ENCODE peak calls at places on chromosomes 2 and 18, in seven cellular contexts. Q, W, S, O, N, D and P are unnamed samples.

GRCh38 chr2:176455865-176456291 is 186.6 kb downstream of the MTX2 start:
- DNase-seq in W (no peak), N (no peak), D (peak; percentile 68), Q (peak; percentile 33), S (peak; percentile 41), O (peak; percentile 42), P (peak; percentile 77)

GRCh38 chr2:234741976-234742375 is 209.8 kb upstream of the SH3BP4 start:
- DNase-seq in Q (no peak), W (no peak), D (no peak), S (no peak), O (peak; percentile 31), N (no peak), P (no peak)

GRCh38 chr2:172094319-172095145 is 8.2 kb downstream of the DLX2 start:
- DNase-seq in N (peak; percentile 81), O (no peak), W (no peak), Q (no peak), D (no peak), S (peak; percentile 72), P (peak; percentile 61)

GRCh38 chr2:72933207-72933606 is 15.9 kb downstream of the EMX1 start:
- DNase-seq in O (no peak), D (no peak), Q (no peak), W (no peak), S (no peak), N (no peak), P (no peak)

GRCh38 chr2:129748653-129749052 is 230.8 kb upstream of the RAB6C start:
- DNase-seq in N (no peak), Q (peak; percentile 70), D (no peak), O (no peak), S (peak; percentile 66), W (peak; percentile 18), P (no peak)

GRCh38 chr18:6270791-6271216 is 143.9 kb downstream of the L3MBTL4 start:
- DNase-seq in Q (no peak), O (no peak), W (no peak), D (no peak), S (no peak), N (no peak), P (no peak)

GRCh38 chr2:126299469-126299976 is 356.4 kb upstream of the GYPC start:
- DNase-seq in S (no peak), N (no peak), Q (no peak), O (no peak), D (no peak), W (no peak), P (no peak)

GRCh38 chr2:209471037-209471436 is 47.2 kb downstream of the MAP2 start:
- DNase-seq in O (peak; percentile 55), W (no peak), N (no peak), D (no peak), Q (no peak), S (no peak), P (no peak)

GRCh38 chr2:117536139-117536538 is 278.4 kb upstream of the DDX18 start:
- DNase-seq in Q (peak; percentile 47), O (no peak), D (no peak), W (no peak), S (peak; percentile 70), N (no peak), P (no peak)

GRCh38 chr2:10810175-10811161 is 2.1 kb downstream of the PDIA6 start:
- DNase-seq in D (no peak), N (no peak), Q (no peak), O (peak; percentile 45), W (no peak), S (no peak), P (no peak)

GRCh38 chr2:159797468-159798375 is at the start of gene CD302:
- DNase-seq in W (no peak), Q (peak; percentile 79), N (peak; percentile 71), D (peak; percentile 86), S (peak; percentile 74), O (peak; percentile 45), P (peak; percentile 92)

GRCh38 chr2:181738074-181738473 is 57.8 kb upstream of the NEUROD1 start:
- DNase-seq in D (no peak), S (peak; percentile 49), W (no peak), N (no peak), O (peak; percentile 28), Q (no peak), P (no peak)

GRCh38 chr2:240965905-240966456 is 32.4 kb upstream of the SNED1 start:
- DNase-seq in Q (no peak), O (no peak), N (peak; percentile 43), S (no peak), W (no peak), D (peak; percentile 11), P (peak; percentile 70)

GRCh38 chr2:130824492-130825061 is 12.1 kb upstream of the ARHGEF4 start:
- DNase-seq in O (peak; percentile 99), N (peak; percentile 41), S (no peak), D (no peak), Q (peak; percentile 68), W (no peak), P (no peak)

GRCh38 chr2:40364143-40364903 is 87.6 kb downstream of the SLC8A1 start:
- DNase-seq in O (peak; percentile 44), Q (no peak), D (no peak), N (no peak), S (no peak), W (no peak), P (no peak)

GRCh38 chr2:101619191-101619591 is 78.3 kb upstream of the MAP4K4 start:
- DNase-seq in O (peak; percentile 48), W (no peak), Q (no peak), D (no peak), S (no peak), N (no peak), P (no peak)

GRCh38 chr2:44549099-44549471 is 187.3 kb downstream of the CAMKMT start:
- DNase-seq in W (no peak), D (no peak), N (no peak), Q (no peak), S (no peak), O (peak; percentile 78), P (no peak)

GRCh38 chr2:224165901-224166319 is 126.8 kb upstream of the SERPINE2 start:
- DNase-seq in W (no peak), N (no peak), O (peak; percentile 44), D (no peak), S (no peak), Q (no peak), P (no peak)

GRCh38 chr2:226526731-226527130 is 272.9 kb downstream of the IRS1 start:
- DNase-seq in D (no peak), Q (no peak), O (peak; percentile 68), W (no peak), N (no peak), S (no peak), P (no peak)

GRCh38 chr2:52859065-52859464 is 908.5 kb upstream of the CHAC2 start:
- DNase-seq in W (no peak), D (no peak), O (no peak), N (no peak), Q (no peak), S (no peak), P (no peak)

GRCh38 chr2:120439637-120440384 is 93.9 kb downstream of the INHBB start:
- DNase-seq in Q (peak; percentile 29), D (no peak), N (no peak), W (no peak), S (no peak), O (no peak), P (no peak)

GRCh38 chr18:42108071-42108470 is 153.0 kb downstream of the PIK3C3 start:
- DNase-seq in D (no peak), Q (no peak), O (no peak), S (no peak), N (no peak), W (no peak), P (no peak)

GRCh38 chr2:18297536-18298058 is 262.9 kb downstream of the RDH14 start:
- DNase-seq in D (no peak), Q (no peak), W (no peak), S (no peak), O (no peak), N (no peak), P (no peak)

GRCh38 chr2:18304849-18305248 is 255.6 kb downstream of the RDH14 start:
- DNase-seq in S (no peak), N (no peak), W (no peak), Q (no peak), O (no peak), D (no peak), P (no peak)

GRCh38 chr2:18301421-18302139 is 258.9 kb downstream of the RDH14 start:
- DNase-seq in O (no peak), Q (no peak), D (no peak), S (no peak), N (no peak), W (no peak), P (no peak)

GRCh38 chr2:18299423-18300212 is 260.8 kb downstream of the RDH14 start:
- DNase-seq in N (no peak), S (peak; percentile 40), W (no peak), Q (peak; percentile 69), D (no peak), O (peak; percentile 96), P (no peak)
- H3K4me3 ChIP-seq in N (no peak overlapping the region), S (no peak overlapping the region), W (no peak overlapping the region), Q (no peak overlapping the region), D (no peak overlapping the region), O (no peak overlapping the region), P (no peak overlapping the region)

GRCh38 chr2:189115126-189115525 is 64.4 kb downstream of the COL5A2 start:
- DNase-seq in S (peak; percentile 19), O (peak; percentile 38), Q (no peak), N (no peak), W (peak; percentile 12), D (no peak), P (no peak)
- TF ChIP-seq CTCF in S (no peak), O (peak; percentile 32), Q (peak; percentile 34), N (no peak), W (peak; percentile 48), D (peak; percentile 39), P (no peak)

DNA sequence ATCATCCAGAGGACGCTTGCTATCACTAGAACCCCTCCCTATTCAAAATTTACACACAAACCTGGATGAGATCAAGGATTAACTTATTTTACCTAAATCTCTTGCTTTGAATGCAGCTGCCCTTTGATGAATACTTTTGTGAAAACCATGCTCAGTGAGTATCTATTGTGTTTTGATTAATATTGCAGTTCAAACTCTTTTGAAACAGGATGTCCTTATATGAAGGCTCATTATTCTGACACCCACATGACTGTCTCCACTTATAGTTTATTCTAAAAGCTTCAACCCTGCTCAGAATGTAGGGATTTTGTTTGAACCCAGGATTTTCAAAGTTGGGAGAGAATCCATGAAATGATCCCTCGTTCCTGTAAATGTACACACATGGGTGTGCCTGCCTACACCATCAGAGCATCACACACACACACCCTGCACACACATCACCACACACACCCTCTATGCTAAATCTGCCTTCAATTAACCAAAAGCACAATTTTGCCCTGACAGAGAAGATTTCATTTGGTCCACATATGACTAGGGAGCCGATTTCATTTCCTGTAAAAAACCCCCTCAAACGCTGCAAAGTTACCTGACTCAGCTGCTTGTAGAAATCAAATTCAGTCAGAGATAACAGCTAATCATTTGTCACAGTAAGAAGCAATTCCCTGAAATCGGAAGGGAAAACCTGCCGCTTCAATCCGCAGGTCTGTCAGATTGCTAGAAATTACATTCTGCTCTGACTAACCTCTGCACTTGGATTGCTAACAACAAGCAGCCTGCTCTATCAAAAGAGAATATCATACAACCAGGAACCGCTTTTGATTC is 65.2 kb downstream of the ZEB2 start:
- DNase-seq in N (no peak), Q (no peak), W (no peak), S (no peak), D (no peak), O (peak; percentile 29), P (no peak)
- H3K4me1 ChIP-seq in N (peaks cover 9% of the 10 kb centered on the region), Q (peaks cover 15% of the 10 kb centered on the region), W (no peaks in the 10 kb centered on the region), S (peaks cover 33% of the 10 kb centered on the region), D (peaks cover 98% of the 10 kb centered on the region), O (peaks cover 19% of the 10 kb centered on the region), P (peaks cover 8% of the 10 kb centered on the region)

DNA sequence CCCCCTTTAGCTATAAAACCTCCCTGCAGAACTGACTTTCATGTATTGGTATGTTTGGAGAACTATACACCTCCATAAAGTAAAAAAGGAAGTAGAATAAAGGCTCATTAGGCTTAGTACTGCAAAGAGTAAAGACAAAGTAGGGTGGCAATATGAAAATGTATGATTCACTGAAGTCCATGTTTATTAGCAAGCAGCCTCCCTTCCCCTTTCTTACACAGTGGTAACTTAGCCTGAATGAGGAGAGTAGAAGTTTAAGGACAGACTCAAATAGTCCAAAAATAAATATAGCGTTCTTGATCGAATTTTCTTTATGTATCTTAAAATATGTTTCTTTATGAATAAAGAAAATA is 1.5 kb downstream of the ZNF804A start:
- DNase-seq in O (peak; percentile 20), Q (no peak), W (no peak), N (no peak), S (no peak), D (no peak), P (no peak)
- H3K4me3 ChIP-seq in O (peak overlapping the region; percentile 82), Q (no peak overlapping the region), W (peak overlapping the region; percentile 41), N (no peak overlapping the region), S (no peak overlapping the region), D (no peak overlapping the region), P (no peak overlapping the region)